ENCODE peak calls at places on chromosomes 5 and 9, in eight cellular contexts. H is BJ; M is CD4-positive, alpha-beta T cell; J is glutamatergic neuron; K is type B pancreatic cell; C is fibroblast of lung; L is A549; T is endodermal cell. G is an unnamed sample.

GRCh38 chr5:135560858-135561257 is 17.9 kb downstream of the CXCL14 start:
- DNase-seq in L (peak), H (no peak), J (peak), C (peak), M (peak), T (peak), K (peak), G (peak)

GRCh38 chr5:66974256-66974655 is 222.3 kb downstream of the CD180 start:
- DNase-seq in L (no peak), T (no peak), H (no peak), J (no peak), M (no peak), K (no peak), C (no peak), G (no peak)

GRCh38 chr9:135702002-135702721 is at the start of gene KCNT1:
- DNase-seq in K (peak), T (peak), J (peak), C (peak), M (peak), H (no peak), L (peak), G (no peak)

GRCh38 chr5:150286820-150287219 is 2.8 kb downstream of the CAMK2A start:
- DNase-seq in M (no peak), T (peak), J (peak), L (peak), H (no peak), C (no peak), K (no peak), G (no peak)

GRCh38 chr9:107190031-107190935 is 92.8 kb upstream of the RAD23B start:
- DNase-seq in H (peak), C (peak), J (no peak), T (peak), L (no peak), K (no peak), M (no peak), G (no peak)

GRCh38 chr5:36369092-36369737 is 67.5 kb upstream of the RANBP3L start:
- DNase-seq in L (no peak), H (no peak), K (no peak), T (no peak), M (no peak), C (peak), J (no peak), G (no peak)

GRCh38 chr5:147188200-147189108 is 46.4 kb upstream of the STK32A start:
- DNase-seq in H (no peak), M (no peak), K (no peak), L (peak), T (peak), C (peak), J (no peak), G (no peak)

GRCh38 chr9:126957687-126958053 is 43.1 kb downstream of the RALGPS1 start:
- DNase-seq in H (no peak), T (no peak), J (no peak), L (no peak), M (no peak), K (no peak), C (peak), G (no peak)

GRCh38 chr5:104652271-104652861 is 1089.8 kb upstream of the NUDT12 start:
- DNase-seq in M (no peak), J (no peak), H (no peak), C (peak), T (peak), L (no peak), K (no peak), G (no peak)

GRCh38 chr5:8150791-8151190 is 281.8 kb downstream of the MTRR start:
- DNase-seq in C (no peak), J (no peak), H (no peak), K (no peak), T (no peak), M (no peak), L (no peak), G (no peak)

GRCh38 chr9:120538339-120538738 is 41.6 kb downstream of the CDK5RAP2 start:
- DNase-seq in C (no peak), K (no peak), H (no peak), L (no peak), T (no peak), M (no peak), J (no peak), G (no peak)

GRCh38 chr9:96087669-96088299 is 212.3 kb downstream of the ERCC6L2 start:
- DNase-seq in T (peak), J (no peak), M (no peak), K (no peak), H (no peak), C (no peak), L (peak), G (no peak)

GRCh38 chr5:11415751-11416150 is 488.5 kb downstream of the CTNND2 start:
- DNase-seq in L (no peak), C (peak), K (no peak), T (no peak), M (no peak), J (no peak), H (no peak), G (no peak)

GRCh38 chr5:118450924-118451332 is 537.4 kb downstream of the DTWD2 start:
- DNase-seq in C (no peak), T (no peak), M (no peak), J (no peak), K (no peak), L (no peak), H (no peak), G (no peak)

GRCh38 chr5:67190856-67191255 is 5.7 kb downstream of the CD180 start:
- DNase-seq in H (no peak), M (no peak), L (no peak), C (no peak), T (peak), K (no peak), J (no peak), G (no peak)

GRCh38 chr5:9348296-9348996 is 197.4 kb downstream of the SEMA5A start:
- DNase-seq in M (no peak), J (no peak), T (no peak), H (peak), L (no peak), K (no peak), C (peak), G (no peak)

GRCh38 chr5:43233946-43234345 is 41.9 kb downstream of the NIM1K start:
- DNase-seq in L (no peak), J (no peak), C (no peak), H (no peak), M (no peak), K (no peak), T (no peak), G (no peak)

GRCh38 chr9:90287567-90288274 is 354.9 kb downstream of the DIRAS2 start:
- DNase-seq in C (no peak), K (no peak), T (peak), H (no peak), M (no peak), L (no peak), J (no peak), G (no peak)

GRCh38 chr5:96374653-96375052 is 58.4 kb downstream of the PCSK1 start:
- DNase-seq in L (no peak), T (no peak), K (no peak), J (no peak), H (no peak), C (no peak), M (no peak), G (no peak)

GRCh38 chr5:172999351-172999973 is 15.9 kb downstream of the ATP6V0E1 start:
- DNase-seq in M (no peak), L (no peak), K (no peak), C (no peak), T (no peak), J (no peak), H (no peak), G (no peak)

GRCh38 chr5:82388186-82388585 is 110.0 kb upstream of the RPS23 start:
- DNase-seq in J (no peak), L (no peak), C (peak), H (peak), K (no peak), M (no peak), T (no peak), G (no peak)

GRCh38 chr9:109705515-109705914 is 74.5 kb upstream of the PALM2AKAP2 start:
- DNase-seq in K (no peak), M (no peak), T (no peak), J (no peak), H (no peak), C (peak), L (no peak), G (no peak)

GRCh38 chr5:127844631-127845030 is 141.4 kb downstream of the CCDC192 start:
- DNase-seq in H (no peak), J (no peak), M (no peak), L (no peak), C (no peak), T (peak), K (no peak), G (no peak)

GRCh38 chr5:31232273-31232888 is 38.9 kb downstream of the CDH6 start:
- DNase-seq in M (no peak), K (no peak), J (no peak), T (peak), H (no peak), L (peak), C (peak), G (no peak)

GRCh38 chr5:51651476-51651875 is 268.2 kb downstream of the ISL1 start:
- DNase-seq in C (no peak), T (no peak), L (no peak), K (no peak), M (no peak), J (no peak), H (no peak), G (no peak)

GRCh38 chr5:138643040-138643791 is 68.0 kb upstream of the HSPA9 start:
- DNase-seq in K (no peak), M (no peak), J (no peak), H (no peak), T (peak), C (no peak), L (no peak), G (no peak)

GRCh38 chr9:19665146-19665863 is 123.5 kb downstream of the SLC24A2 start:
- DNase-seq in J (no peak), L (no peak), M (no peak), K (no peak), H (no peak), T (no peak), C (no peak), G (no peak)

GRCh38 chr9:26657958-26658357 is 234.6 kb downstream of the CAAP1 start:
- DNase-seq in T (no peak), J (no peak), H (no peak), K (no peak), L (no peak), C (no peak), M (no peak), G (no peak)

GRCh38 chr5:67343835-67344234 is 147.2 kb upstream of the CD180 start:
- DNase-seq in M (no peak), J (no peak), L (no peak), C (no peak), H (no peak), T (no peak), K (no peak), G (no peak)

GRCh38 chr9:121288874-121289553 is 21.1 kb downstream of the GSN start:
- DNase-seq in C (peak), K (no peak), J (no peak), M (no peak), L (no peak), T (peak), H (no peak), G (peak)

GRCh38 chr9:111896942-111897830 is 572 bp downstream of the UGCG start:
- DNase-seq in L (peak), K (peak), C (peak), T (peak), H (no peak), M (no peak), J (peak), G (no peak)

GRCh38 chr5:157949520-157949919 is 90.6 kb upstream of the CLINT1 start:
- DNase-seq in T (no peak), C (no peak), M (no peak), K (no peak), J (no peak), H (no peak), L (no peak), G (no peak)
- TF ChIP-seq CTCF in T (no peak), C (no peak), M (no peak), K (no peak), J (no peak), H (no peak), L (no peak), G (no peak)

GRCh38 chr5:1540166-1540565 is 16.4 kb upstream of the LPCAT1 start:
- DNase-seq in H (no peak), L (no peak), M (no peak), K (no peak), T (peak), C (no peak), J (no peak), G (no peak)
- TF ChIP-seq CTCF in H (no peak), L (no peak), M (no peak), K (no peak), T (no peak), C (no peak), J (no peak), G (no peak)

GRCh38 chr9:94441796-94442195 is 113.1 kb upstream of the PCAT7 start:
- DNase-seq in J (no peak), M (no peak), T (no peak), L (no peak), H (no peak), K (no peak), C (no peak), G (no peak)

GRCh38 chr9:94443039-94443722 is 111.7 kb upstream of the PCAT7 start:
- DNase-seq in K (no peak), M (no peak), J (no peak), C (no peak), L (no peak), T (no peak), H (no peak), G (no peak)

GRCh38 chr9:94449486-94449885 is 105.4 kb upstream of the PCAT7 start:
- DNase-seq in L (no peak), K (no peak), M (no peak), T (no peak), H (no peak), C (no peak), J (no peak), G (no peak)

DNA sequence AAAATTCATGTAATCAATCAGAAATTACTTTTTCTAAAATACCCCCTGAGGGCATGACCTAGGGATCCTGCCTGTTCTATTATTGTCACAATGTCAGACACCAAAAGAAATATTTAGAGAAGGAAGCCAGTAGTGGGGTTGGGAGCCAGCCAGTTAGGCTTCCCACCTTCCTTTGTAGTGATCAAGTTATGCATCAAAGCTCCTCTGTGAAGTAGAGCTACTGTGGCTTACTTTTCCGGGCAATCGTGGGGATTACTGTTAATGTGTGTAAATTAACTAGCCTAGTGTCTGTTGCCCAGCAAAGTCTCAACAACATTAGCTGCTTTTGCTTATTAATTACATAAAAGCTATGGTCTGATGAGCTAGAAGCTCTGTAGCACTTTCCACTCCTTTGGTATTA is 109.0 kb upstream of the PCAT7 start:
- DNase-seq in C (no peak), H (no peak), J (no peak), L (no peak), T (no peak), M (no peak), K (no peak), G (no peak)
- TF ChIP-seq CTCF in C (no peak), H (no peak), J (no peak), L (no peak), T (no peak), M (no peak), K (no peak), G (no peak)

DNA sequence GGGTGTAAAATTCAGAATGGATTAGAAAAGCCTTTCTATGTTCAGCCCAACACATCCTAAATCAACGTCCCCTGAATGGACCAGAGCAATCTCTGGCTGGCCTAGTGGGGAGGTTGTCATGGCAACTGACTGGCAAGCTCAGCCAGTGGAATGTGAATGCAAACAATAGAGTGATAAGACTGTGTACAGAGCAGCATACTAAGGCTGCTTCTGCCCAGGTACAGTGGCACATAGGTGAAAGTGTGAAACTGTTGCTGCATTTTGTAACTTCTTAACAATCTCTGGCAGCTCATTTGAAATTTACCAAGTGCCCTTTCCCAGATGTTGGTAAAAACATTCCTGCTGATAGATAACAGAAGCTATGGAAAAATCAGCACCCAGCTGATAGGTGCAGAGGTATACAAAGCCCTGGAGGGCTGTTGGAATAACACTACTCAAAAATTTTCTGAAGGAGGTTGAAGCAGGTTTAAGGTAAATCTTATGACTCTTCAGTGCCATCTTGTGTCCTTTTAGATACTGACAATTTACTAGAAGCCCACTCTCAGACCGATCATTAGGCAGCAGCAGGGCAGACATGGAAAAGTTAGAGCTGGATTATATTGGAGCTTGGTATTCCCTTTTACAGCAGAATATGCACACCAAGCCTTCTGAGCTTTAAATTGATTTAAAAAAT is 267.3 kb downstream of the RAB3C start:
- DNase-seq in C (peak), J (no peak), L (peak), T (peak), K (no peak), H (no peak), M (no peak), G (no peak)
- TF ChIP-seq CTCF in C (peak), J (peak), L (peak), T (peak), K (peak), H (peak), M (peak), G (peak)

GRCh38 chr5:170579623-170580022 is 75.8 kb downstream of the KCNIP1 start:
- DNase-seq in K (no peak), T (no peak), C (no peak), L (no peak), M (no peak), H (no peak), J (no peak), G (no peak)

GRCh38 chr5:170573660-170574059 is 69.8 kb downstream of the KCNIP1 start:
- DNase-seq in H (no peak), L (no peak), C (no peak), T (no peak), K (no peak), J (no peak), M (no peak), G (no peak)

GRCh38 chr5:170573119-170573518 is 69.3 kb downstream of the KCNIP1 start:
- DNase-seq in H (no peak), K (no peak), C (no peak), J (no peak), M (no peak), T (no peak), L (no peak), G (no peak)

GRCh38 chr5:170581211-170581610 is 77.4 kb downstream of the KCNIP1 start:
- DNase-seq in T (no peak), C (no peak), L (no peak), J (no peak), K (no peak), H (no peak), M (no peak), G (no peak)

GRCh38 chr5:170576602-170577584 is 73.1 kb downstream of the KCNIP1 start:
- DNase-seq in K (no peak), C (no peak), J (no peak), M (no peak), H (no peak), L (no peak), T (no peak), G (no peak)
- TF ChIP-seq CTCF in K (no peak), C (no peak), J (no peak), M (no peak), H (no peak), L (no peak), T (no peak), G (no peak)

DNA sequence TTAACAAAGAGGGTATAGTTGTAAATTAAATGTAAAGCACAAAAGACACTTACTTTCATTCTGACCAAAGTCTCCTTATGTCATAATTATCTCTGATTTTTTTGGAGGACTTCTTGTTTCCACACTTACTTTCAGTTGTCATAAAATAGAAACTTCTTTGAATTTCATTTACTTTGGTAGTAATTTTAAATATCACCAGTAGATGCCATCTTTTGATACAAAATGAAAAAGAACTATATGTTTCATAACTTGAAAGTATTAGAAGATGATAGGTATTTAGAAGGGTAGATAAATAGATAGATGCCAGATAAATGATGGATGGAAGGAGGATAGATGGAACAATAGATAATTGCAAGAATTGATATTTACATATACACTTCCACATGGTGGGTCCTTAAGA is 1865.3 kb upstream of the CDH9 start:
- DNase-seq in J (no peak), H (no peak), K (no peak), T (no peak), C (no peak), L (no peak), M (no peak), G (no peak)
- TF ChIP-seq CTCF in J (no peak), H (no peak), K (peak), T (no peak), C (no peak), L (peak), M (no peak), G (no peak)

DNA sequence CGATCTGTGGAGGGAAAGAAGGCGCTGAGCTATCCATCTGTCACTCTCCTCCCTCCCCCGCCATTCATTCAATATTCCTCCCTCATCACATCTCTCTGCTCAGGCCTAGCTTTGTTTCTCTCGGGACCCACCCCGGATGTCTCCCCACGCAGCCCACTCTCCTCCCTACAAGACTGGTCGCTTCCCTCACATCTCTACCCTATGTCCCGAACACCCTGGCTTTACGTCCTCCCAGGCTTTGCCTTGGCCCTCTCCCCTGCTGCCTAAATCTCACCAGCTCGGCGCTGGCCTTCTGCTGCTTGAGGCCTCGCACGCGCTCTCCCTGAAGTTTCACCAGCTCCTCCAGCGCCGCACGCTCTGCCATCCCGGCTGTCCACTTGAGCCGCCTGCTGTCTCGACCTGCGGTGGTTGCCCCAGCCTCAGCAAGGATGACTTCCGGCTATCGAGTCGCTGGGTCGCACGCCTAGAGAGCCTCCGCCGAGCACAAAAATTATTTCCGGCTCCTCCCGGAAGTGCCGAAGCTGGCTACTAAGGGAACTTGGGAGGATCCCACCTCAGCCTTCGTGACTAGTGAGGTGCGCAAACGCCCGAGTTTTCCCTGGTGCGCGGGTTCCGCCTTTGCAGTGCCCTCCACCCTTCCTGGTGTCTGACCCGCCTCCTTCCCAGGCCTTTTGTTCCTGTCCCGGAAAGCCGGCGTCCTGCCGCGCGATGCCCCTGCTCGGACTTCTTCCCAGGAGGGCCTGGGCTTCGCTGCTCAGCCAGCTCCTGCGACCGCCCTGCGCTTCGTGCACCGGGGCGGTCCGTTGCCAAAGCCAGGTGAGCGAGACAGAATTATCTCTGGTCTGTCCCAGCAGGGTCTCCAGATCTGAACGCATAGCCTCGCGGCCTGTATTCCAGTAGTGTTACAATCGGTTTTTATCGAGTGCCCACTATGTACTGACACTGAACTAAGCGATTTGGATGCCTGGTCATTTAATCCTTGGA is at the start of the genes HARS1 and HARS2:
- DNase-seq in K (peak), M (peak), L (peak), H (peak), C (peak), J (peak), T (peak), G (peak)
- TF ChIP-seq CTCF in K (no peak), M (no peak), L (no peak), H (no peak), C (no peak), J (no peak), T (no peak), G (no peak)

GRCh38 chr5:154940772-154941620 is at the start of gene MRPL22:
- DNase-seq in K (peak), L (peak), H (peak), T (peak), J (peak), C (peak), M (peak), G (peak)
- TF ChIP-seq CTCF in K (no peak), L (no peak), H (no peak), T (no peak), J (peak), C (no peak), M (no peak), G (no peak)